ENCODE peak calls at places on chromosomes 12 and 14, in eight cellular contexts. F is aorta; V is A549; Z is GM23338; O is CD8-positive, alpha-beta T cell; N is pancreas; L is neuronal stem cell; T is psoas muscle. J is an unnamed sample. For H3K4me1, the result is how much of the 10 kb centered on the place peaks cover.

GRCh38 chr14:41062826-41063225 is 543.9 kb upstream of the LRFN5 start:
- DNase-seq in Z (no peak), L (no peak), T (no peak), V (no peak), O (no peak), F (no peak), N (no peak), J (no peak)

GRCh38 chr12:68290126-68290525 is 36.7 kb upstream of the IL22 start:
- DNase-seq in N (no peak), F (no peak), L (no peak), O (no peak), T (no peak), V (no peak), Z (no peak), J (peak)

GRCh38 chr14:94345344-94346072 is 22.4 kb upstream of the SERPINA6 start:
- DNase-seq in T (no peak), N (no peak), F (no peak), Z (no peak), V (peak), O (no peak), L (no peak), J (no peak)

GRCh38 chr14:93381644-93382043 is 34.7 kb downstream of the COX8C start:
- DNase-seq in V (no peak), L (no peak), F (no peak), N (no peak), O (no peak), T (no peak), Z (no peak), J (no peak)

GRCh38 chr12:96427269-96427729 is 27.1 kb upstream of the CDK17 start:
- DNase-seq in L (peak), O (no peak), Z (no peak), V (peak), F (peak), N (peak), T (peak), J (no peak)

GRCh38 chr14:102071283-102071998 is 15.4 kb downstream of the HSP90AA1 start:
- DNase-seq in T (no peak), Z (no peak), N (peak), F (no peak), L (no peak), O (no peak), V (no peak), J (no peak)

GRCh38 chr14:21023817-21024667 is 819 bp downstream of the NDRG2 start:
- DNase-seq in T (peak), V (no peak), O (no peak), F (no peak), Z (peak), L (no peak), N (no peak), J (peak)

GRCh38 chr12:55659486-55660385 is 23.0 kb downstream of the OR10P1 start:
- DNase-seq in Z (peak), O (no peak), V (no peak), F (no peak), T (no peak), L (no peak), N (no peak), J (no peak)

GRCh38 chr12:31362759-31363415 is 36.9 kb upstream of the SINHCAF start:
- DNase-seq in L (peak), F (no peak), Z (peak), N (no peak), T (no peak), O (no peak), V (no peak), J (no peak)

GRCh38 chr12:118377005-118377890 is 893 bp downstream of the SUDS3 start:
- DNase-seq in N (no peak), F (no peak), V (no peak), O (peak), T (no peak), Z (peak), L (peak), J (peak)

GRCh38 chr12:77924703-77925102 is 94.0 kb downstream of the NAV3 start:
- DNase-seq in O (no peak), N (no peak), L (no peak), V (no peak), Z (no peak), F (no peak), T (no peak), J (no peak)

GRCh38 chr12:130987151-130987931 is 33.6 kb downstream of the ADGRD1 start:
- DNase-seq in L (no peak), O (no peak), N (no peak), V (no peak), F (no peak), T (no peak), Z (no peak), J (no peak)

GRCh38 chr12:120067084-120067869 is 49.3 kb downstream of the RAB35 start:
- DNase-seq in Z (no peak), V (no peak), O (no peak), T (peak), N (no peak), F (no peak), L (no peak), J (no peak)

GRCh38 chr12:25675808-25676207 is 122.7 kb upstream of the LMNTD1 start:
- DNase-seq in N (no peak), Z (no peak), L (no peak), F (no peak), O (no peak), V (no peak), T (no peak), J (no peak)

GRCh38 chr12:47942327-47943230 is 20.8 kb upstream of the TMEM106C start:
- DNase-seq in O (peak), T (peak), N (peak), V (no peak), Z (peak), F (no peak), L (no peak), J (peak)

GRCh38 chr14:52481864-52482263 is 70.4 kb downstream of the TXNDC16 start:
- DNase-seq in F (no peak), V (no peak), L (no peak), Z (no peak), O (no peak), T (no peak), N (no peak), J (no peak)

GRCh38 chr12:27220057-27220987 is 23.8 kb upstream of the STK38L start:
- DNase-seq in N (no peak), F (no peak), V (no peak), O (no peak), T (no peak), L (no peak), Z (no peak), J (no peak)

GRCh38 chr12:75816892-75817291 is 214.7 kb downstream of the PHLDA1 start:
- DNase-seq in L (no peak), Z (no peak), V (peak), T (no peak), F (no peak), N (no peak), O (no peak), J (peak)

GRCh38 chr14:68249534-68250517 is 430.2 kb downstream of the RAD51B start:
- DNase-seq in F (no peak), L (no peak), N (no peak), T (no peak), Z (no peak), V (no peak), O (no peak), J (no peak)

GRCh38 chr14:92704036-92704804 is 44.2 kb downstream of the LGMN start:
- DNase-seq in L (no peak), Z (no peak), N (no peak), O (no peak), T (peak), F (no peak), V (no peak), J (no peak)

GRCh38 chr14:35079742-35080141 is 33.7 kb downstream of the FAM177A1 start:
- DNase-seq in V (no peak), Z (no peak), F (no peak), L (no peak), N (no peak), O (no peak), T (no peak), J (no peak)

GRCh38 chr14:79254069-79254775 is 957.1 kb downstream of the DIO2 start:
- DNase-seq in L (no peak), V (no peak), Z (no peak), N (no peak), O (no peak), F (no peak), T (no peak), J (no peak)

GRCh38 chr14:100436745-100437406 is 113.7 kb downstream of the SLC25A47 start:
- DNase-seq in O (no peak), L (no peak), V (no peak), Z (no peak), F (no peak), T (no peak), N (peak), J (no peak)

GRCh38 chr14:104115691-104116543 is 22.5 kb upstream of the KIF26A start:
- DNase-seq in V (no peak), Z (no peak), O (no peak), F (peak), T (peak), N (peak), L (no peak), J (no peak)

GRCh38 chr14:104113631-104114420 is 24.6 kb upstream of the KIF26A start:
- DNase-seq in N (no peak), Z (no peak), T (peak), F (peak), O (no peak), L (no peak), V (no peak), J (no peak)

GRCh38 chr14:104115131-104115600 is 23.2 kb upstream of the KIF26A start:
- DNase-seq in O (no peak), F (peak), L (no peak), Z (no peak), T (no peak), N (no peak), V (no peak), J (no peak)

GRCh38 chr14:104112609-104113571 is 25.5 kb upstream of the KIF26A start:
- DNase-seq in Z (no peak), F (peak), L (no peak), T (no peak), N (no peak), O (no peak), V (no peak), J (no peak)

DNA sequence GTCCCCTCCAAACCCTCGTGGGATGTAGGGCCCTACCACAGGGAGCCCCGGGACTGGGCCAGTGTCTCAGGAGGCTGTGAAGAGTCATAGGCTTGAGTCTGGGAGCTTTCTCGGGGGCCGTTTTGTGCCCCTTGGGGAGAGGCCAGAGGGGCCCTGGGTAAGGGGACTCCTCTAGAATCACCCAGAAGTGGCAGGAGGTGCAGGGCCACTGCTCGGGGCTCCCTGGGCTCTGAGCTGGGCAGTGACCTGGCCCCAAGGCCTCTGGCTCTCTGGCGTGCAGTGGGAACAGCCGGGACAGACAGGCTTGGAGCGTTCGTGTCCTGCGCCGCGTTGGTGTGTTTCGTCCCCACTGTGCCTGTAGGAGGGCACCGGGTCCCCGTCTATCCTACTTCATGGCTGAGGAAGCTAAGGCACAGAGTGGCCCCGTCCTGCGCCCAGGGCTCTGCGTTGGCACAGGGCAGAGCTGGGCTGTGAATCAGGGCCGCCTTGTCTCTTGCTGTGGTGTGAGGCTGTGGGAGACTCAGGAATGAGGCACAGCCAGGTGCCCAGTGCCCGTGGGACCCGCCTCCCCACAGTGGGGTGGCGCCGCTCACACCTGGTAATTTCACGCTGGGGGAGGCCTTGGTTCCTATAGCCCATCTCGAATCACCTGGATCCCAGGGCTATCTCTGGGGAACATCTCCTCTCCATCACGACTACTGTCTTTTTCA is 23.8 kb upstream of the KIF26A start:
- DNase-seq in Z (no peak), V (no peak), N (no peak), L (no peak), T (peak), F (peak), O (no peak), J (no peak)
- H3K27ac ChIP-seq in Z (no peak), V (no peak), N (no peak), L (no peak), T (no peak), F (no peak), O (no peak), J (no peak)

DNA sequence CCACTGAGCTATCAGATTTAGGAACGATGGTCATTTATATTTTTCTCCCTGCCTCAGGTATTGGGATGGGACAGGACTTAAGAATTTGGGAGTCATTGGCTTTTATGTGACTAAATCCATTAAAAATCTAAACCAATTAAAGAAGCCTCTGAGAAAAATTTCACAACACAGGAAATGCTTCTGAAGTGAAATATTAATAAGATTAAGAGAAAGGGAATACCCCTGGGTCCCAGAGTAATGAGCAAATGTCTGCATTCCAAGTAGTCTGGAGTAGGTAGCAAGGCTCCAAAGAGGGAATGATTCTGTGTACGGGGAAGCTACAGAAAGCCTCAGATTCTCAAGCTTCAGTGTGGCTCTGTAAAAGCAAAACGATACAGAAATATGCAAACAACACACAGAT is 707 bp upstream of the MED6 start:
- DNase-seq in F (no peak), T (no peak), N (no peak), L (no peak), V (no peak), O (no peak), Z (peak), J (no peak)
- H3K4me1 ChIP-seq in F (under half), T (under half), N (under half), L (under half), V (under half), O (under half), Z (under half), J (under half)

GRCh38 chr12:124517260-124518050 is 50.0 kb downstream of the NCOR2 start:
- DNase-seq in V (peak), T (peak), L (no peak), O (no peak), N (peak), F (peak), Z (no peak), J (no peak)
- H3K4me3 ChIP-seq in V (peak), T (peak), L (peak), O (no peak), N (peak), F (no peak), Z (no peak), J (no peak)

GRCh38 chr12:65590318-65590717 is 234.0 kb upstream of the HMGA2 start:
- DNase-seq in N (no peak), O (no peak), L (no peak), Z (no peak), T (no peak), V (no peak), F (no peak), J (no peak)
- H3K27ac ChIP-seq in N (no peak), O (no peak), L (no peak), Z (no peak), T (no peak), V (no peak), F (no peak), J (no peak)

GRCh38 chr14:89339158-89339557 is 77.9 kb downstream of the FOXN3 start:
- DNase-seq in F (no peak), L (no peak), Z (no peak), O (no peak), T (no peak), N (no peak), V (no peak), J (no peak)
- H3K4me1 ChIP-seq in F (under half), L (under half), Z (half or more), O (under half), T (under half), N (under half), V (under half), J (under half)

DNA sequence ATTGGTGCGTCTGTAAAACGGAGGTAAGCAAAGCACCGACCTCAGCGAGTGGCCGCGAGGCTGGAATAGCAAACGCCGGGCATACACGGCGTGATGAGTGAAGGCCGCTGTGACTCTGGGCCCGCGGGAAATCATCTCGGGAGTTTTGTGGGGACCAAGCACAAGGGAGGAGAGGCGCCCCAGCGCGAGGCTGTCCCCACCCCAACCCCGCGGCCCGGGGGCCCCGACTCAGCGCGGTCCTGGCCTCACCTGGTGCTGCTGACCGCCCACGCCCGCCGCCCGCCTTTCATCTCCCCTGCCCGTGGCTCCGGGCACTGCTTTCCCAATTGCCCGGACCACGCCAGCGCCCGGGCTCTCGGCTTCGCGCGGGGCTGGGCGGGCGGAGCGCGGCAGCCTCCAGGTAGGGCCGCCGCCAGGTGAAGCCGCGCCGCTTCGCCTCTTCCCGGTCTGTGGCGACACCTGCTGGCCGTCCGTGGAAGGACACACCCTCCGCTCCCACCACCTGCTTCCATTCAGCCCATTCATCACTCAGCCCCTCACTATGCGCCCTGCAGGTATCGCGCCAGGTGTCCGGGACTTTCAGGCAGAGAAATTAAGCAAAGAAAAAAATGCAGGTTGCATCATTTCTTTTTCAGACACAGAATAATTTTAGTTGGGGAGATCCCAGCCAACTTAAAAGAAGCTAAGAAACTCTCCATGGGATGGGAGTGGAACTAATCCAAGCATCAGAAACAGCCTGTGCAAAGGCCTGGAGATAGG is 360.4 kb downstream of the MED13L start:
- DNase-seq in F (peak), V (peak), L (peak), N (peak), T (peak), O (peak), Z (peak), J (peak)
- H3K4me3 ChIP-seq in F (no peak), V (peak), L (no peak), N (no peak), T (peak), O (no peak), Z (peak), J (no peak)

GRCh38 chr12:49541140-49541861 is 2.5 kb downstream of the KCNH3 start:
- DNase-seq in F (peak), N (no peak), O (no peak), Z (no peak), L (no peak), T (no peak), V (no peak), J (no peak)

GRCh38 chr12:49540229-49541139 is 1.7 kb downstream of the KCNH3 start:
- DNase-seq in N (no peak), Z (no peak), L (no peak), T (no peak), F (peak), V (no peak), O (no peak), J (no peak)

GRCh38 chr12:49542592-49543160 is 3.8 kb downstream of the KCNH3 start:
- DNase-seq in V (no peak), T (no peak), N (no peak), F (peak), O (no peak), Z (no peak), L (no peak), J (no peak)

GRCh38 chr12:49543221-49543913 is 4.5 kb downstream of the KCNH3 start:
- DNase-seq in L (no peak), O (no peak), T (no peak), Z (no peak), V (no peak), N (no peak), F (peak), J (no peak)

GRCh38 chr12:49541911-49542505 is 3.2 kb downstream of the KCNH3 start:
- DNase-seq in F (peak), N (no peak), L (no peak), Z (no peak), V (no peak), T (no peak), O (no peak), J (no peak)
- H3K27ac ChIP-seq in F (no peak), N (no peak), L (no peak), Z (no peak), V (no peak), T (no peak), O (no peak), J (no peak)

GRCh38 chr14:104989951-104990303 is 4.3 kb downstream of the CLBA1 start:
- DNase-seq in N (no peak), Z (no peak), T (no peak), O (no peak), V (no peak), F (no peak), L (no peak), J (no peak)
- H3K4me1 ChIP-seq in N (under half), Z (under half), T (under half), O (under half), V (under half), F (under half), L (under half), J (under half)

DNA sequence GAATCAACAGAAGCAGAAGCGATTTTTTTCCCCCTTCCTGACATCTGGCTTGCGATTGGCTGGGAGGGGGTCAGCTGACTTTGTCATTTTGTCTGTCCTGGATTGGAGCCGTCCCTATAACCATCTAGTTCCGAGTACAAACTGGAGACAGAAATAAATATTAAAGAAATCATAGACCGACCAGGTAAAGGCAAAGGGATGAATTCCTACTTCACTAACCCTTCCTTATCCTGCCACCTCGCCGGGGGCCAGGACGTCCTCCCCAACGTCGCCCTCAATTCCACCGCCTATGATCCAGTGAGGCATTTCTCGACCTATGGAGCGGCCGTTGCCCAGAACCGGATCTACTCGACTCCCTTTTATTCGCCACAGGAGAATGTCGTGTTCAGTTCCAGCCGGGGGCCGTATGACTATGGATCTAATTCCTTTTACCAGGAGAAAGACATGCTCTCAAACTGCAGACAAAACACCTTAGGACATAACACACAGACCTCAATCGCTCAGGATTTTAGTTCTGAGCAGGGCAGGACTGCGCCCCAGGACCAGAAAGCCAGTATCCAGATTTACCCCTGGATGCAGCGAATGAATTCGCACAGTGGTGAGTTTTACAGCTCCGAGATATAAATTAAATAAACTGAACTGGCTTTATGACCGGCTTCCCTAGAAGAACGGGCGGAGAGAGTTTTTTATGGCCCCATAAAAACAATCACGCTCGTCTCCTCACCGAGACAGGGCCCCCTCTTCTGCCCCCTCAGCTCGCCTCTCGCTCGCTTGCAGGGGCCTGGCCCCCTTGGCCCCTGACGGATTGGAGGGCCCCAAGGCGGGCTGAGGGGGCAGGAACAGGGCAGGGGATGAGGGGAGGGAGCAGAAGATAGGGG is at the start of gene HOXC6:
- DNase-seq in V (peak), L (no peak), N (no peak), O (no peak), T (peak), Z (peak), F (no peak), J (no peak)
- H3K4me3 ChIP-seq in V (peak), L (no peak), N (no peak), O (no peak), T (peak), Z (peak), F (peak), J (no peak)

GRCh38 chr12:6861391-6861790 is 5.9 kb upstream of the TPI1 start:
- DNase-seq in V (no peak), O (no peak), Z (no peak), T (no peak), L (no peak), N (no peak), F (no peak), J (no peak)
- H3K27ac ChIP-seq in V (no peak), O (no peak), Z (no peak), T (no peak), L (no peak), N (no peak), F (no peak), J (no peak)